ENCODE peak calls at places on chromosome 6, in nine cellular contexts. M is activated naive CD8-positive, alpha-beta T cell treated with anti-CD3 and anti-CD28 coated beads for 36 hours; O is iPS-NIHi11; G is H7; P is activated CD4-positive, alpha-beta T cell treated with anti-CD3 and anti-CD28 coated beads, Interleukin-2, amount 10 ng/mL, durations not matched to agents 7 days and 5 days; F is NCI-H82; W is left ventricle myocardium superior; H is ovary; C is A172. Y is an unnamed sample.

GRCh38 chr6:90284745-90285481 is 11.7 kb downstream of the BACH2 start:
- DNase-seq in C (peak), F (no peak), P (peak), O (no peak), G (no peak), M (no peak), H (no peak), W (no peak), Y (no peak)

GRCh38 chr6:44494011-44494501 is 106.5 kb downstream of the CDC5L start:
- DNase-seq in M (no peak), W (no peak), O (no peak), H (no peak), F (no peak), P (no peak), C (peak), G (no peak), Y (peak)

GRCh38 chr6:10382322-10382721 is 32.6 kb downstream of the TFAP2A start:
- DNase-seq in O (no peak), G (peak), P (no peak), W (no peak), C (no peak), F (no peak), H (no peak), M (no peak), Y (peak)

GRCh38 chr6:129390900-129391299 is 319.1 kb downstream of the ARHGAP18 start:
- DNase-seq in M (no peak), W (no peak), P (no peak), F (no peak), C (no peak), H (no peak), G (no peak), O (no peak), Y (no peak)

GRCh38 chr6:166725571-166725970 is 98.5 kb upstream of the RPS6KA2 start:
- DNase-seq in O (no peak), F (no peak), C (no peak), M (no peak), W (no peak), H (no peak), G (no peak), P (no peak), Y (no peak)

GRCh38 chr6:90025418-90026089 is 131.3 kb downstream of the GJA10 start:
- DNase-seq in F (no peak), M (peak), W (no peak), O (no peak), G (no peak), H (no peak), P (no peak), C (peak), Y (no peak)

GRCh38 chr6:5540375-5540774 is 279.1 kb downstream of the FARS2 start:
- DNase-seq in W (no peak), O (no peak), H (no peak), G (no peak), M (no peak), C (no peak), P (no peak), F (no peak), Y (no peak)

GRCh38 chr6:3956054-3956453 is 106.9 kb downstream of the FAM50B start:
- DNase-seq in C (no peak), M (no peak), W (no peak), O (no peak), H (no peak), P (no peak), G (no peak), F (no peak), Y (no peak)

GRCh38 chr6:32623693-32624092 is 13.5 kb upstream of the HLA-DQA1 start:
- DNase-seq in P (peak), C (no peak), O (no peak), M (no peak), F (no peak), W (no peak), G (no peak), H (no peak), Y (no peak)

GRCh38 chr6:142411145-142411544 is 109.3 kb downstream of the ADGRG6 start:
- DNase-seq in H (no peak), F (no peak), M (no peak), W (no peak), O (no peak), C (no peak), P (no peak), G (no peak), Y (no peak)

GRCh38 chr6:84728602-84729001 is 35.8 kb downstream of the TBX18 start:
- DNase-seq in G (peak), O (peak), M (no peak), F (peak), P (no peak), W (no peak), H (no peak), C (peak), Y (no peak)